ENCODE peak calls at places on chromosome 16, in six cellular contexts. S is IMR-90, J is K562, V is HEK293T, I is HepG2, U is GM12878. N is an unnamed sample.

GRCh38 chr16:50530277-50531236 is 17.6 kb upstream of the NKD1 start:
- DNase-seq in S (no peak), J (no peak), V (no peak), I (peak; percentile 97), U (no peak), N (no peak)

GRCh38 chr16:89581861-89582563 is 6.5 kb downstream of the CPNE7 start:
- DNase-seq in S (peak; percentile 79), J (no peak), V (no peak), I (peak; percentile 71), U (no peak), N (no peak)

GRCh38 chr16:1141716-1142115 is 11.2 kb upstream of the CACNA1H start:
- DNase-seq in S (no peak), J (no peak), V (no peak), I (no peak), U (no peak), N (no peak)

GRCh38 chr16:78045865-78046581 is 23.7 kb downstream of the CLEC3A start:
- DNase-seq in S (peak; percentile 54), J (peak; percentile 60), V (peak; percentile 83), I (peak; percentile 59), U (no peak), N (peak; percentile 16)

GRCh38 chr16:68704232-68704867 is 32.7 kb upstream of the CDH1 start:
- DNase-seq in S (peak; percentile 48), J (peak; percentile 75), V (peak; percentile 82), I (peak; percentile 89), U (no peak), N (peak; percentile 82)

GRCh38 chr16:8963010-8963824 is 489 bp downstream of the USP7 start:
- DNase-seq in S (no peak), J (peak; percentile 40), V (no peak), I (no peak), U (no peak), N (no peak)

GRCh38 chr16:75566889-75567255 is 693 bp downstream of the GABARAPL2 start:
- DNase-seq in S (no peak), J (peak; percentile 54), V (peak; percentile 18), I (no peak), U (no peak), N (no peak)

GRCh38 chr16:56985288-56985961 is 3.9 kb upstream of the NLRC5 start:
- DNase-seq in S (peak; percentile 85), J (no peak), V (no peak), I (no peak), U (no peak), N (peak; percentile 75)

GRCh38 chr16:15038689-15039088 is 17.2 kb downstream of the NTAN1 start:
- DNase-seq in S (no peak), J (no peak), V (no peak), I (no peak), U (no peak), N (no peak)

GRCh38 chr16:81220369-81220768 is 18.1 kb upstream of the BCO1 start:
- DNase-seq in S (no peak), J (no peak), V (no peak), I (no peak), U (no peak), N (no peak)

GRCh38 chr16:81553080-81553813 is 108.6 kb downstream of the CMIP start:
- DNase-seq in S (peak; percentile 47), J (no peak), V (no peak), I (peak; percentile 91), U (no peak), N (no peak)

GRCh38 chr16:27222499-27223225 is 19.3 kb downstream of the KDM8 start:
- DNase-seq in S (peak; percentile 45), J (no peak), V (no peak), I (no peak), U (no peak), N (no peak)

GRCh38 chr16:73064996-73065349 is 17.0 kb upstream of the ZFHX3 start:
- DNase-seq in S (no peak), J (no peak), V (no peak), I (no peak), U (no peak), N (no peak)

GRCh38 chr16:35485915-35486314 is 2026.5 kb downstream of the TP53TG3F start:
- DNase-seq in S (no peak), J (no peak), V (no peak), I (no peak), U (no peak), N (no peak)

GRCh38 chr16:1056196-1056595 is 16.4 kb upstream of the SSTR5 start:
- DNase-seq in S (no peak), J (no peak), V (no peak), I (no peak), U (no peak), N (no peak)

GRCh38 chr16:29993191-29993902 is 2.1 kb downstream of the HIRIP3 start:
- DNase-seq in S (no peak), J (no peak), V (no peak), I (no peak), U (no peak), N (no peak)

GRCh38 chr16:3665508-3665907 is 11.0 kb downstream of the DNASE1 start:
- DNase-seq in S (no peak), J (no peak), V (no peak), I (no peak), U (no peak), N (no peak)

GRCh38 chr16:2328428-2328827 is 12.1 kb downstream of the ABCA3 start:
- DNase-seq in S (no peak), J (no peak), V (no peak), I (no peak), U (no peak), N (no peak)

GRCh38 chr16:14958323-14958600 is 16.6 kb upstream of the PDXDC1 start:
- DNase-seq in S (no peak), J (no peak), V (no peak), I (no peak), U (no peak), N (no peak)

DNA sequence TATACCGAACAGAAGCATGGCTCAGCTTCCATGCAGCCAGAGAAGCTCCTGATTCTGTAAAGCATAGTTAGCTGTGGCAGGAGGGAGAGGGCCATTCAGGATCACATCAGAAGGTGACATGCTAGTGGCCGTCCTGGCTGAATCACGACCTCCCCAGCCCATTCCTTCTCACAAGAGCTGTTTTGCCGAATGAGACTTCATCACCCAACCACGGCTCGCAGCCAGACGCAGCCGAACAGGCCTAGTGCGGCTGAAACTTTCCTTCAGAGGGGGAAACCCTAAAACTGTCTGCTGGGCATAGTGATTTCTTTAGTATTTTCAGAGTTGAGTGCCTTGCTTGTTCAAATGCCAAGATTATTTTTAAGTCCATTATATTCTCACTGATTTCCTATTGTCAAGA is 343.7 kb downstream of the CPPED1 start:
- DNase-seq in S (no peak), J (no peak), V (no peak), I (no peak), U (no peak), N (no peak)
- TF ChIP-seq BHLHE40 in S (no peak), J (no peak), V (no peak), I (no peak), U (no peak), N (no peak)

GRCh38 chr16:21628196-21628726 is 24.1 kb downstream of the IGSF6 start:
- DNase-seq in S (no peak), J (no peak), V (no peak), I (peak; percentile 84), U (no peak), N (no peak)
- TF ChIP-seq BHLHE40 in S (no peak), J (no peak), V (no peak), I (no peak), U (no peak), N (no peak)

DNA sequence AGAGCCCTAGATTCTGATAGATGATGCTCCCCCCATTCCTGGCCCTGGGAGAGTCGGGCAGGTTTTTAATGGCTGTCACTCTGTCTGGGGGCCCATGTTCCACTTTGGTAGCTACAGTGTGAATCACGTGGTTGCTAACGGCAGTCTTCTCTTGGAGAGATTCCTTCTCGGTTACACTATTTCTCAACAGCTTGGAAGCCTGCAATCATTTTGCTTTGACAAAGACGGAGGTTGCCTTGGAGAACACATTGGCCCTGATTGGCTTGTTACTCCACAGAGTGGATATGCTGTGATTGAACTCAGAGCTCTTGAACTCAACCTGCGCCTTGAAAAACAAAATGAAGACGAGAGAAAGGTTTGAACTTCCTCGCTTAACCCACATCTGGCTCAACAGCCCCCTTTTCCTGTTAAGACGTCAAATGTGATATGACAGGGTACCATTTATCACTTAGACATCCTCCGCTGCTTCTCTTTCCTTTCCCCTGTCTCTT is 218.9 kb downstream of the MAF start:
- DNase-seq in S (no peak), J (no peak), V (no peak), I (no peak), U (no peak), N (no peak)
- TF ChIP-seq BHLHE40 in S (no peak), J (no peak), V (no peak), I (no peak), U (no peak), N (no peak)

GRCh38 chr16:7597677-7598076 is 265.0 kb downstream of the RBFOX1 start:
- DNase-seq in S (no peak), J (no peak), V (no peak), I (no peak), U (no peak), N (no peak)

GRCh38 chr16:7605812-7606211 is 273.2 kb downstream of the RBFOX1 start:
- DNase-seq in S (no peak), J (no peak), V (no peak), I (no peak), U (no peak), N (no peak)

GRCh38 chr16:7601100-7601499 is 268.5 kb downstream of the RBFOX1 start:
- DNase-seq in S (no peak), J (no peak), V (no peak), I (no peak), U (no peak), N (no peak)

DNA sequence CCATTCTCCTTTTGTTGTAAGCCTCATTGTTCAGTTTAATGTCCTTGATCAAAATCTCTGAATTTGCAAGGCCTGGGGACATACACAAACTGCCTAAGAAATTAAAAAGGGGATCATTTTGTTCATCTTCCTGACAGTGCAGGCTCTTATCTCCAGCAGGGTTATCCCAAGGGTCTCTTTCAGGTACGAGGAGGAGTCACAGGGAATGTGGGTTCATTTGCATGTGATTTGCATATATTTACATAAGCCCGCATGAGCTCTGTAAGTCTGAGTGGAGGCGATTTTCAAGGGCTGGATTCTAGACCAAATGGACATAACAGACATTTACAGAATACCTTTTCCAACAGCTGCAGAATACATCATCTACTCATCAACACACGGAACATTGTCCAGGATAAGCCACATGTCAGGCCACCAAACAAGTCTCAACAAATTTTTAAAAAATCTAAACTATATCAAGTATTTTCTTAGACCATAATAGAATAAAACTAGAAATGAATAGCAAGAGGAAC is 269.8 kb downstream of the RBFOX1 start:
- DNase-seq in S (no peak), J (no peak), V (no peak), I (no peak), U (no peak), N (no peak)
- TF ChIP-seq BHLHE40 in S (no peak), J (no peak), V (no peak), I (no peak), U (no peak), N (no peak)

DNA sequence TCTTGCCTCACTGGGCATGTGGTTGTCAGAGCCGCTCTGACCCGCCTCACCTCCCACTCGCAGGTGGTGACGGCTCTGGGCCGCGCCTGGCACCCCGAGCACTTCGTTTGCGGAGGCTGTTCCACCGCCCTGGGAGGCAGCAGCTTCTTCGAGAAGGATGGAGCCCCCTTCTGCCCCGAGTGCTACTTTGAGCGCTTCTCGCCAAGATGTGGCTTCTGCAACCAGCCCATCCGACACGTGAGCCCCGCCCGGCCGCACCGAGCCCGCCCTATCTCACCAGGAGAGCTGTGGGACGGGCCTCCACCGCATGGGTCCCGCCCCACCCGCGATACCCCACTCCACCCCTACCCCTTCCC is 4.0 kb downstream of the TGFB1I1 start:
- DNase-seq in S (no peak), J (peak; percentile 44), V (no peak), I (no peak), U (no peak), N (no peak)
- TF ChIP-seq BHLHE40 in S (no peak), J (peak; percentile 39), V (no peak), I (no peak), U (no peak), N (no peak)